ENCODE peak calls at places on chromosome 14, in eight cellular contexts. Z is Right ventricle myocardium inferior; K is ovary; Y is body of pancreas; N is progenitor cell of endocrine pancreas; J is SW 1271; H is activated CD4-positive, alpha-beta T cell treated with anti-CD3 and anti-CD28 coated beads for 36 hours; X is esophagus muscularis mucosa. A is an unnamed sample.

GRCh38 chr14:91872011-91872476 is 4.7 kb upstream of the TC2N start:
- DNase-seq in Z (no peak), K (no peak), Y (peak), N (no peak), J (no peak), H (peak), X (no peak), A (no peak)

GRCh38 chr14:60278350-60278749 is 29.3 kb downstream of the PPM1A start:
- DNase-seq in Z (no peak), K (no peak), Y (no peak), N (no peak), J (no peak), H (no peak), X (no peak), A (no peak)

GRCh38 chr14:99574099-99574880 is 29.7 kb downstream of the CCDC85C start:
- DNase-seq in Z (no peak), K (peak), Y (peak), N (no peak), J (no peak), H (no peak), X (no peak), A (peak)

GRCh38 chr14:93045965-93046695 is 69.6 kb downstream of the ITPK1 start:
- DNase-seq in Z (no peak), K (no peak), Y (no peak), N (no peak), J (no peak), H (no peak), X (no peak), A (peak)

GRCh38 chr14:63893701-63894458 is 41.1 kb downstream of the SYNE2 start:
- DNase-seq in Z (no peak), K (peak), Y (peak), N (no peak), J (no peak), H (no peak), X (no peak), A (peak)

GRCh38 chr14:23704890-23705289 is 68.7 kb downstream of the DHRS2 start:
- DNase-seq in Z (no peak), K (no peak), Y (no peak), N (no peak), J (no peak), H (no peak), X (no peak), A (no peak)

GRCh38 chr14:61533513-61534255 is 161.6 kb upstream of the HIF1A start:
- DNase-seq in Z (no peak), K (no peak), Y (peak), N (no peak), J (no peak), H (peak), X (no peak), A (no peak)

GRCh38 chr14:94753067-94753466 is 16.8 kb downstream of the GSC start:
- DNase-seq in Z (no peak), K (no peak), Y (no peak), N (no peak), J (no peak), H (no peak), X (no peak), A (no peak)

GRCh38 chr14:97703006-97703760 is 906.0 kb downstream of the VRK1 start:
- DNase-seq in Z (no peak), K (no peak), Y (no peak), N (no peak), J (no peak), H (peak), X (no peak), A (no peak)

GRCh38 chr14:51652168-51653095 is 722 bp downstream of the FRMD6 start:
- DNase-seq in Z (peak), K (peak), Y (peak), N (peak), J (no peak), H (no peak), X (no peak), A (no peak)

GRCh38 chr14:61927521-61927920 is 165.3 kb downstream of the SNAPC1 start:
- DNase-seq in Z (no peak), K (no peak), Y (no peak), N (no peak), J (no peak), H (no peak), X (no peak), A (peak)

GRCh38 chr14:29301571-29301970 is 535.0 kb downstream of the FOXG1 start:
- DNase-seq in Z (no peak), K (no peak), Y (no peak), N (no peak), J (no peak), H (no peak), X (no peak), A (no peak)

GRCh38 chr14:76761849-76762616 is 765 bp downstream of the VASH1 start:
- DNase-seq in Z (no peak), K (peak), Y (no peak), N (no peak), J (no peak), H (no peak), X (peak), A (no peak)

GRCh38 chr14:31843361-31844091 is 233.6 kb upstream of the ARHGAP5 start:
- DNase-seq in Z (no peak), K (no peak), Y (no peak), N (no peak), J (no peak), H (no peak), X (no peak), A (peak)

GRCh38 chr14:35386673-35387125 is 17.9 kb downstream of the NFKBIA start:
- DNase-seq in Z (no peak), K (no peak), Y (no peak), N (no peak), J (no peak), H (no peak), X (no peak), A (peak)

GRCh38 chr14:56135001-56135400 is 16.8 kb downstream of the PELI2 start:
- DNase-seq in Z (no peak), K (no peak), Y (peak), N (no peak), J (no peak), H (no peak), X (no peak), A (no peak)

GRCh38 chr14:99268776-99269510 is 3.1 kb downstream of the BCL11B start:
- DNase-seq in Z (no peak), K (no peak), Y (no peak), N (no peak), J (no peak), H (peak), X (no peak), A (no peak)

GRCh38 chr14:87013583-87013982 is 979.4 kb downstream of the GALC start:
- DNase-seq in Z (no peak), K (no peak), Y (no peak), N (no peak), J (no peak), H (no peak), X (no peak), A (no peak)

GRCh38 chr14:67820428-67820881 is 876 bp downstream of the RAD51B start:
- DNase-seq in Z (no peak), K (no peak), Y (peak), N (no peak), J (no peak), H (peak), X (no peak), A (peak)

GRCh38 chr14:101226603-101227425 is 323.3 kb upstream of the RTL1 start:
- DNase-seq in Z (no peak), K (no peak), Y (no peak), N (no peak), J (no peak), H (no peak), X (peak), A (no peak)

GRCh38 chr14:94054936-94055335 is 26.1 kb downstream of the DDX24 start:
- DNase-seq in Z (no peak), K (no peak), Y (no peak), N (no peak), J (no peak), H (no peak), X (peak), A (no peak)

GRCh38 chr14:23366163-23366921 is 1.4 kb upstream of the EFS start:
- DNase-seq in Z (peak), K (peak), Y (peak), N (peak), J (no peak), H (no peak), X (no peak), A (peak)

GRCh38 chr14:69012251-69012953 is 33.3 kb upstream of the ACTN1 start:
- DNase-seq in Z (no peak), K (no peak), Y (no peak), N (no peak), J (no peak), H (no peak), X (no peak), A (peak)

GRCh38 chr14:56172571-56172971 is 54.4 kb downstream of the PELI2 start:
- DNase-seq in Z (no peak), K (no peak), Y (no peak), N (no peak), J (no peak), H (no peak), X (no peak), A (no peak)

GRCh38 chr14:74417611-74418010 is 8.4 kb downstream of the SYNDIG1L start:
- DNase-seq in Z (no peak), K (no peak), Y (no peak), N (no peak), J (no peak), H (no peak), X (no peak), A (no peak)

GRCh38 chr14:49189381-49189780 is 396.8 kb downstream of the RPS29 start:
- DNase-seq in Z (no peak), K (no peak), Y (no peak), N (no peak), J (no peak), H (no peak), X (no peak), A (no peak)

GRCh38 chr14:64986578-64987571 is at the start of gene FNTB:
- DNase-seq in Z (peak), K (peak), Y (peak), N (peak), J (peak), H (peak), X (peak), A (peak)

GRCh38 chr14:52951730-52952481 is 1.1 kb upstream of the FERMT2 start:
- DNase-seq in Z (no peak), K (no peak), Y (peak), N (no peak), J (peak), H (peak), X (peak), A (peak)

GRCh38 chr14:50321009-50321660 is 9.0 kb downstream of the DMAC2L start:
- DNase-seq in Z (no peak), K (no peak), Y (peak), N (no peak), J (peak), H (peak), X (no peak), A (peak)

GRCh38 chr14:99724196-99724891 is 40.2 kb downstream of the CYP46A1 start:
- DNase-seq in Z (peak), K (peak), Y (no peak), N (no peak), J (no peak), H (no peak), X (no peak), A (peak)

GRCh38 chr14:103422981-103423600 is 37.9 kb downstream of the MARK3 start:
- DNase-seq in Z (no peak), K (no peak), Y (no peak), N (no peak), J (no peak), H (no peak), X (no peak), A (no peak)

GRCh38 chr14:76936483-76936882 is 92.0 kb downstream of the IRF2BPL start:
- DNase-seq in Z (no peak), K (peak), Y (peak), N (no peak), J (no peak), H (no peak), X (no peak), A (peak)

GRCh38 chr14:62939970-62940369 is 105.3 kb downstream of the KCNH5 start:
- DNase-seq in Z (no peak), K (no peak), Y (no peak), N (no peak), J (no peak), H (no peak), X (no peak), A (no peak)

A was measured in cardiac muscle cell.